ENCODE peak calls at places on chromosomes 16 and 17, in ten cellular contexts. One of them, this sample, is unnamed.

GRCh38 chr17:5921919-5922318 is 148.3 kb upstream of the WSCD1 start:
- DNase-seq in AG09319: no peak
- DNase-seq in endothelial cell: no peak
- DNase-seq in thoracic aorta: no peak
- DNase-seq in osteocyte: no peak
- DNase-seq in dorsolateral prefrontal cortex: no peak
- DNase-seq in stomach: no peak
- DNase-seq in mesothelial cell of epicardium: no peak
- DNase-seq in progenitor cell of endocrine pancreas: no peak
- DNase-seq in AG04449: no peak
- DNase-seq in this sample: no peak

GRCh38 chr16:81946206-81946605 is 65.1 kb downstream of the SDR42E1 start:
- DNase-seq in AG09319: peak
- DNase-seq in endothelial cell: no peak
- DNase-seq in thoracic aorta: no peak
- DNase-seq in osteocyte: no peak
- DNase-seq in dorsolateral prefrontal cortex: no peak
- DNase-seq in stomach: no peak
- DNase-seq in mesothelial cell of epicardium: no peak
- DNase-seq in progenitor cell of endocrine pancreas: no peak
- DNase-seq in AG04449: no peak
- DNase-seq in this sample: peak

GRCh38 chr17:39099686-39100293 is 51.6 kb downstream of the PLXDC1 start:
- DNase-seq in AG09319: no peak
- DNase-seq in endothelial cell: no peak
- DNase-seq in thoracic aorta: no peak
- DNase-seq in osteocyte: no peak
- DNase-seq in dorsolateral prefrontal cortex: no peak
- DNase-seq in stomach: no peak
- DNase-seq in mesothelial cell of epicardium: no peak
- DNase-seq in progenitor cell of endocrine pancreas: no peak
- DNase-seq in AG04449: no peak
- DNase-seq in this sample: peak

GRCh38 chr16:23114131-23114904 is 34.9 kb downstream of the USP31 start:
- DNase-seq in AG09319: no peak
- DNase-seq in endothelial cell: no peak
- DNase-seq in thoracic aorta: no peak
- DNase-seq in osteocyte: no peak
- DNase-seq in dorsolateral prefrontal cortex: no peak
- DNase-seq in stomach: no peak
- DNase-seq in mesothelial cell of epicardium: no peak
- DNase-seq in progenitor cell of endocrine pancreas: no peak
- DNase-seq in AG04449: no peak
- DNase-seq in this sample: no peak

GRCh38 chr16:24800586-24800985 is 45.2 kb upstream of the SLC5A11 start:
- DNase-seq in AG09319: no peak
- DNase-seq in endothelial cell: no peak
- DNase-seq in thoracic aorta: no peak
- DNase-seq in osteocyte: no peak
- DNase-seq in dorsolateral prefrontal cortex: no peak
- DNase-seq in stomach: no peak
- DNase-seq in mesothelial cell of epicardium: no peak
- DNase-seq in progenitor cell of endocrine pancreas: no peak
- DNase-seq in AG04449: no peak
- DNase-seq in this sample: peak

GRCh38 chr17:58694826-58695225 is 2.4 kb downstream of the RAD51C start:
- DNase-seq in AG09319: no peak
- DNase-seq in endothelial cell: no peak
- DNase-seq in thoracic aorta: no peak
- DNase-seq in osteocyte: no peak
- DNase-seq in dorsolateral prefrontal cortex: no peak
- DNase-seq in stomach: no peak
- DNase-seq in mesothelial cell of epicardium: no peak
- DNase-seq in progenitor cell of endocrine pancreas: no peak
- DNase-seq in AG04449: no peak
- DNase-seq in this sample: no peak

GRCh38 chr16:75099075-75099667 is 17.4 kb downstream of the LDHD start:
- DNase-seq in AG09319: no peak
- DNase-seq in endothelial cell: no peak
- DNase-seq in thoracic aorta: no peak
- DNase-seq in osteocyte: no peak
- DNase-seq in dorsolateral prefrontal cortex: no peak
- DNase-seq in stomach: no peak
- DNase-seq in mesothelial cell of epicardium: no peak
- DNase-seq in progenitor cell of endocrine pancreas: no peak
- DNase-seq in AG04449: no peak
- DNase-seq in this sample: no peak

GRCh38 chr17:64085650-64086005 is 44.3 kb downstream of the ERN1 start:
- DNase-seq in AG09319: no peak
- DNase-seq in endothelial cell: no peak
- DNase-seq in thoracic aorta: no peak
- DNase-seq in osteocyte: no peak
- DNase-seq in dorsolateral prefrontal cortex: no peak
- DNase-seq in stomach: no peak
- DNase-seq in mesothelial cell of epicardium: no peak
- DNase-seq in progenitor cell of endocrine pancreas: no peak
- DNase-seq in AG04449: no peak
- DNase-seq in this sample: no peak

DNA sequence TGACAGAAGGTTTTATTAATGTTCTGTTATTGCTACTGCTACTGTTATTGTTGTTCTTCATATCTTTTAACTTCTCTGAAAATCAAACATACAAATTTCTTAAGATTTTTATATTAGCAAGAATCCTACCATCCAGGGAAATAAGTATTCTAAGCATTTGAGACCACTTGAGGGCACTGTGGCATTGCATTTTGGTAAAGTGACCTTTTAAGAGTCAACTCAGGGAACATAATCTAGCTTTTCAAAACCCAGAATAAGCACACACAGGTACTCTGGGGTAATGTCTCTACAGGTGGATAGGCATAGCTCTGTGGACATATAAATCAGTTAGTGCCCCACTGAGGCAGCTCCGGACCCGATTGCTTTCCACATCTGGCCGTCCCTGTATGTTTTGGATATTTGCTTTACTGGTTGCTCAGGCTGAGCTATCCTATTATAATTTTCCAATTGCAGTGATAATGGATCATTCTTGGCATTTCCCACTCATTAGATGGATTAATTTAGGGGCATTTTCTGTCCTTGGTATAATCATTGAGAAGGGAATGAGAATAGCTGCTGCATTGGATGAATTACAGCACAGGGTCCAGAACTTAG is 1425.1 kb upstream of the CDH8 start:
- DNase-seq in AG09319: peak
- DNase-seq in endothelial cell: peak
- DNase-seq in thoracic aorta: no peak
- DNase-seq in osteocyte: no peak
- DNase-seq in dorsolateral prefrontal cortex: no peak
- DNase-seq in stomach: no peak
- DNase-seq in mesothelial cell of epicardium: no peak
- DNase-seq in progenitor cell of endocrine pancreas: peak
- DNase-seq in AG04449: peak
- DNase-seq in this sample: peak
- TF ChIP-seq CTCF in AG09319: peak
- TF ChIP-seq CTCF in endothelial cell: peak
- TF ChIP-seq CTCF in thoracic aorta: peak
- TF ChIP-seq CTCF in osteocyte: peak
- TF ChIP-seq CTCF in dorsolateral prefrontal cortex: peak
- TF ChIP-seq CTCF in stomach: no peak
- TF ChIP-seq CTCF in mesothelial cell of epicardium: peak
- TF ChIP-seq CTCF in progenitor cell of endocrine pancreas: peak
- TF ChIP-seq CTCF in AG04449: peak
- TF ChIP-seq CTCF in this sample: peak

DNA sequence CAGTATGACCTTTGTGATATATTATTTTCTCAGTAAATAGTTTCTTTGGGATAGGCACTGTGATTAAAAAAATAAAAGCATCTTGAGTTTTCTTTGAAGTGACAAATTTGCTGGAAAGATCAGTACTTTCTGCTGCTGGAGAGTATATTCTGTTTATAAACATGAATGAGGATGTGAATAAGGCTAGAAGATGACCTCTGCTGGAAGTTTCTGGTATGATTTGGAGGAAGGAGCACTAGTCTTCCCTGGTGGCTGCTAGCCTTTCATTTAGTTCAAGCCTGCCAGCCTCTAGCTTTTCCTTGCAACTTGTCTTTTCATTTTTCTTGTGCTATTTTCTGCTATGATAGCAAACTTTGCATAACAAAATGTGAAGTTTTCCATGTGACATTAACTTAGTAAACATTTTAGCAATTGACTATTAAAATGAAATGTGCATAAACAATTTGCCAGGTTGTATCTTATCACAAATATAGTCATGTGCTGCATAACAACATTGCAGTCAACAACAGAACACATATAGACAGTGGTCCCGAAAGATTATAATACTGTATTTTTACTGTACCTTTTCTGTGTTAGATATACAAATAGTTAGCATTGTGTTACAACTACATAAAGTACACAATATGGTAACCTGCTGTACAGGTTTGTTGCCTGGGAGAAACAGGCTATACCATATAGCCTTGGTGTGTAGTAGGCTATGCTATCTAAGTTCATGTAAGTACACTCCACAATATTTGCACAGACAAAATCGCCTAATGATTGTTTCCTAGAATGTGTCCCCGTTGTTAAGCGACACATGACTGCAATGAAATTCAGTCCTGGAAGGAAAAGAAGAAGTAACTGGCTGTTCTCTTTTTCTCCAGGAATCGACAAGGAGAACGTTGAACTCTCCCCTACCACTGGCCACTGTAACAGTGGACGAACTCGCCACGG is 18.1 kb upstream of the RAB11FIP4 start:
- DNase-seq in AG09319: peak
- DNase-seq in endothelial cell: no peak
- DNase-seq in thoracic aorta: no peak
- DNase-seq in osteocyte: no peak
- DNase-seq in dorsolateral prefrontal cortex: no peak
- DNase-seq in stomach: no peak
- DNase-seq in mesothelial cell of epicardium: no peak
- DNase-seq in progenitor cell of endocrine pancreas: no peak
- DNase-seq in AG04449: peak
- DNase-seq in this sample: peak
- TF ChIP-seq CTCF in AG09319: peak
- TF ChIP-seq CTCF in endothelial cell: no peak
- TF ChIP-seq CTCF in thoracic aorta: no peak
- TF ChIP-seq CTCF in osteocyte: peak
- TF ChIP-seq CTCF in dorsolateral prefrontal cortex: peak
- TF ChIP-seq CTCF in stomach: peak
- TF ChIP-seq CTCF in mesothelial cell of epicardium: no peak
- TF ChIP-seq CTCF in progenitor cell of endocrine pancreas: peak
- TF ChIP-seq CTCF in AG04449: peak
- TF ChIP-seq CTCF in this sample: peak

DNA sequence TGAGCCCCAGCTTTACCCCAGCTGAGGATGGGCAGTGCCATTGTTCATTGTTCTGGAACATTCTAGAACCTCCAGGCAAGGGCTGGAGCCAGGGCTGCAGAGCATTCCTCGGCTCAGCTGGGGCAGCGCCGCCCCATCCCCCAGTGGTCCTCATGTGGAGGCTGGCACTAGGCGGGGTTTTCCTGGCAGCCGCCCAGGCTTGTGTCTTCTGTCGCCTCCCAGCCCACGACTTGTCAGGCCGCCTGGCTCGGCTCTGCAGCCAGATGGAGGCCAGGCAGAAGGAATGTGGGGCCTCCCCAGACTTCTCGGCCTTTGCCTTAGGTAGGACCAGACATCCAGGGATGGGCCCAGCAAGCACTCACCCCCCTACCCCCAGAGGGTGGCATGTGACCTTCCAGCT is at the start of gene TMEM95:
- DNase-seq in AG09319: no peak
- DNase-seq in endothelial cell: no peak
- DNase-seq in thoracic aorta: no peak
- DNase-seq in osteocyte: no peak
- DNase-seq in dorsolateral prefrontal cortex: peak
- DNase-seq in stomach: no peak
- DNase-seq in mesothelial cell of epicardium: no peak
- DNase-seq in progenitor cell of endocrine pancreas: no peak
- DNase-seq in AG04449: no peak
- DNase-seq in this sample: no peak
- TF ChIP-seq CTCF in AG09319: no peak
- TF ChIP-seq CTCF in endothelial cell: no peak
- TF ChIP-seq CTCF in thoracic aorta: no peak
- TF ChIP-seq CTCF in osteocyte: no peak
- TF ChIP-seq CTCF in dorsolateral prefrontal cortex: no peak
- TF ChIP-seq CTCF in stomach: no peak
- TF ChIP-seq CTCF in mesothelial cell of epicardium: no peak
- TF ChIP-seq CTCF in progenitor cell of endocrine pancreas: no peak
- TF ChIP-seq CTCF in AG04449: no peak
- TF ChIP-seq CTCF in this sample: no peak

GRCh38 chr17:78045316-78045715 is 83.2 kb downstream of the TMC6 start:
- DNase-seq in AG09319: no peak
- DNase-seq in endothelial cell: no peak
- DNase-seq in thoracic aorta: no peak
- DNase-seq in osteocyte: no peak
- DNase-seq in dorsolateral prefrontal cortex: no peak
- DNase-seq in stomach: no peak
- DNase-seq in mesothelial cell of epicardium: no peak
- DNase-seq in progenitor cell of endocrine pancreas: no peak
- DNase-seq in AG04449: no peak
- DNase-seq in this sample: no peak

GRCh38 chr17:78046923-78047322 is 81.6 kb downstream of the TMC6 start:
- DNase-seq in AG09319: no peak
- DNase-seq in endothelial cell: no peak
- DNase-seq in thoracic aorta: no peak
- DNase-seq in osteocyte: no peak
- DNase-seq in dorsolateral prefrontal cortex: no peak
- DNase-seq in stomach: no peak
- DNase-seq in mesothelial cell of epicardium: no peak
- DNase-seq in progenitor cell of endocrine pancreas: no peak
- DNase-seq in AG04449: no peak
- DNase-seq in this sample: no peak

GRCh38 chr17:78049609-78050008 is 78.9 kb downstream of the TMC6 start:
- DNase-seq in AG09319: no peak
- DNase-seq in endothelial cell: no peak
- DNase-seq in thoracic aorta: no peak
- DNase-seq in osteocyte: peak
- DNase-seq in dorsolateral prefrontal cortex: no peak
- DNase-seq in stomach: no peak
- DNase-seq in mesothelial cell of epicardium: no peak
- DNase-seq in progenitor cell of endocrine pancreas: no peak
- DNase-seq in AG04449: no peak
- DNase-seq in this sample: no peak

GRCh38 chr17:78051186-78051972 is 77.2 kb downstream of the TMC6 start:
- DNase-seq in AG09319: no peak
- DNase-seq in endothelial cell: no peak
- DNase-seq in thoracic aorta: no peak
- DNase-seq in osteocyte: peak
- DNase-seq in dorsolateral prefrontal cortex: no peak
- DNase-seq in stomach: no peak
- DNase-seq in mesothelial cell of epicardium: no peak
- DNase-seq in progenitor cell of endocrine pancreas: no peak
- DNase-seq in AG04449: no peak
- DNase-seq in this sample: no peak

DNA sequence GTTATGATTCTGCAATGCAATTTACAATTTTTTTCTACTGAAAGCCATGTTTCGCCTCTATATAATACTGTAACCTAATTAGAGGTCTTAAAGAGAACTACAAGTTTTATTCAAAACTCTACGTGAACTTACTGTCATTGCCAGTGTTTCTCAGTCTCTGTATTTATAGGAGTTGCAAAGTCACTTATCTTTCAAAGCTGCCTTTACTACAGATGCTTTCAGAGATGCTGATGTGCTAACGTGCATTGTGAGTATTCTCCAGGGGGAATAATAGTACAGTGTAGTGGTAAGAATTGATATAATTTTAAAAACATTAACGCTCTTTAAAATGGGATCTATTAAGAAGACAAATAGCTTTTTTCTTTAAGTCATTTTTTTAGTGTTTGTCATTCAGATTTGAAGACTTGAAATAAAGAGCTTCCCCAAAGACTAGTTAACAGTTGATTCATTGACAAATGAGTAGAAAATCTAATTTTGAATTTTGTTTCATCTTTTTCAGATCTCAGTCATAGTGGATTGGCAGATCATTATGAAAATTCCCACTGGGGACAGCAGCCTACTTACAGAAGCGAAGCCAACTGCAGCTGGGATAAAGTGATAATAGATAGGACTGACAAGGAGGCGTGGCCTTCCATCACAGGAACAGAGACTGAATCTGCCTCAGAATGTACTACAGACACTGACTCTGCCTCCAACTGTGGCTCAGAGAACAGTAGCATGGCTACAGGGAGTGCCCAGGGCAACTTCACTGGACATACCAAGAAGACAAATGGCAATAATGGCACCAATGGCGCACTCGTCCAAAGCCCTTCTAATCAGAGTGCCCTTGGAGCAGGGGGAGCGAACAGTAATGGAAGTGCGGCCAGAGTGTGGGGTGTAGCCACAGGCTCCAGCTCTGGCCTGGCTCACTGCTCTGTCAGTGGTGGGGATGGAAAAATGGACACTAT is 79.9 kb downstream of the TMC6 start:
- DNase-seq in AG09319: no peak
- DNase-seq in endothelial cell: no peak
- DNase-seq in thoracic aorta: no peak
- DNase-seq in osteocyte: peak
- DNase-seq in dorsolateral prefrontal cortex: no peak
- DNase-seq in stomach: no peak
- DNase-seq in mesothelial cell of epicardium: no peak
- DNase-seq in progenitor cell of endocrine pancreas: no peak
- DNase-seq in AG04449: no peak
- DNase-seq in this sample: no peak
- TF ChIP-seq CTCF in AG09319: no peak
- TF ChIP-seq CTCF in endothelial cell: no peak
- TF ChIP-seq CTCF in thoracic aorta: no peak
- TF ChIP-seq CTCF in osteocyte: no peak
- TF ChIP-seq CTCF in dorsolateral prefrontal cortex: no peak
- TF ChIP-seq CTCF in stomach: no peak
- TF ChIP-seq CTCF in mesothelial cell of epicardium: no peak
- TF ChIP-seq CTCF in progenitor cell of endocrine pancreas: no peak
- TF ChIP-seq CTCF in AG04449: no peak
- TF ChIP-seq CTCF in this sample: no peak

This sample was measured in choroid plexus epithelial cell.